ENCODE peak calls at places on chromosomes 5 and 9, in eight cellular contexts. N, O, F, Q, M, V, A and S are unnamed samples.

GRCh38 chr9:16708638-16709435 is 161.6 kb downstream of the BNC2 start:
- DNase-seq in N (no peak), O (no peak), F (no peak), Q (no peak), M (peak), V (no peak), A (no peak), S (no peak)

GRCh38 chr5:171494452-171495121 is 75.1 kb downstream of the FGF18 start:
- DNase-seq in N (no peak), O (no peak), F (peak), Q (no peak), M (peak), V (no peak), A (peak), S (peak)

GRCh38 chr5:172133359-172134029 is 54.5 kb downstream of the STK10 start:
- DNase-seq in N (no peak), O (no peak), F (peak), Q (no peak), M (no peak), V (peak), A (peak), S (peak)

GRCh38 chr9:112620998-112621694 is 96.8 kb downstream of the INIP start:
- DNase-seq in N (no peak), O (no peak), F (no peak), Q (no peak), M (no peak), V (no peak), A (no peak), S (no peak)

GRCh38 chr9:29750062-29750461 is 2176.8 kb upstream of the C9orf72 start:
- DNase-seq in N (no peak), O (no peak), F (no peak), Q (no peak), M (no peak), V (no peak), A (no peak), S (peak)

GRCh38 chr5:120173125-120173524 is 291.0 kb upstream of the PRR16 start:
- DNase-seq in N (no peak), O (no peak), F (no peak), Q (no peak), M (no peak), V (no peak), A (no peak), S (no peak)

GRCh38 chr5:149012350-149012749 is 50.5 kb downstream of the SH3TC2 start:
- DNase-seq in N (no peak), O (no peak), F (no peak), Q (no peak), M (no peak), V (no peak), A (no peak), S (no peak)

GRCh38 chr9:114172981-114173833 is 17.9 kb downstream of the COL27A1 start:
- DNase-seq in N (no peak), O (no peak), F (no peak), Q (no peak), M (no peak), V (no peak), A (peak), S (peak)

GRCh38 chr5:180133060-180133459 is 61.5 kb upstream of the RNF130 start:
- DNase-seq in N (no peak), O (no peak), F (no peak), Q (no peak), M (no peak), V (no peak), A (no peak), S (no peak)

GRCh38 chr5:74052441-74052840 is 426.4 kb downstream of the ARHGEF28 start:
- DNase-seq in N (no peak), O (no peak), F (no peak), Q (no peak), M (no peak), V (no peak), A (no peak), S (peak)